ENCODE peak calls at places on chromosomes 3 and 15, in seven cellular contexts. One of them, this sample, is unnamed.

GRCh38 chr3:175777495-175777894 is 918.4 kb downstream of the NAALADL2 start:
- DNase-seq in GM23338: no peak
- DNase-seq in AG04450: no peak
- DNase-seq in RWPE1: no peak
- DNase-seq in posterior vena cava: no peak
- DNase-seq in left cardiac atrium: no peak
- DNase-seq in retina: no peak
- DNase-seq in this sample: no peak

GRCh38 chr15:62758126-62758951 is 284.2 kb upstream of the TPM1 start:
- DNase-seq in GM23338: peak; percentile 66
- DNase-seq in left cardiac atrium: no peak
- DNase-seq in posterior vena cava: no peak
- DNase-seq in retina: peak; percentile 67
- DNase-seq in AG04450: no peak
- DNase-seq in RWPE1: peak; percentile 82
- DNase-seq in this sample: no peak

GRCh38 chr15:96359772-96360498 is 29.4 kb downstream of the NR2F2 start:
- DNase-seq in posterior vena cava: peak; percentile 88
- DNase-seq in GM23338: peak; percentile 69
- DNase-seq in AG04450: no peak
- DNase-seq in left cardiac atrium: no peak
- DNase-seq in RWPE1: no peak
- DNase-seq in retina: peak; percentile 75
- DNase-seq in this sample: no peak

GRCh38 chr3:143885803-143886427 is 37.6 kb upstream of the SLC9A9 start:
- DNase-seq in retina: peak; percentile 41
- DNase-seq in AG04450: no peak
- DNase-seq in left cardiac atrium: no peak
- DNase-seq in RWPE1: peak; percentile 39
- DNase-seq in GM23338: peak; percentile 74
- DNase-seq in posterior vena cava: no peak
- DNase-seq in this sample: peak; percentile 66

GRCh38 chr3:116037954-116038911 is 407.1 kb downstream of the LSAMP start:
- DNase-seq in RWPE1: no peak
- DNase-seq in left cardiac atrium: no peak
- DNase-seq in GM23338: no peak
- DNase-seq in AG04450: no peak
- DNase-seq in posterior vena cava: no peak
- DNase-seq in retina: no peak
- DNase-seq in this sample: no peak

GRCh38 chr15:30859091-30859874 is 44.4 kb upstream of the FAN1 start:
- DNase-seq in left cardiac atrium: no peak
- DNase-seq in posterior vena cava: no peak
- DNase-seq in retina: peak; percentile 48
- DNase-seq in AG04450: peak; percentile 11
- DNase-seq in GM23338: peak; percentile 61
- DNase-seq in RWPE1: peak; percentile 17
- DNase-seq in this sample: no peak

GRCh38 chr15:44035781-44036699 is 159.0 kb downstream of the FRMD5 start:
- DNase-seq in left cardiac atrium: no peak
- DNase-seq in posterior vena cava: no peak
- DNase-seq in RWPE1: no peak
- DNase-seq in retina: no peak
- DNase-seq in GM23338: no peak
- DNase-seq in AG04450: no peak
- DNase-seq in this sample: no peak

GRCh38 chr15:84872009-84872900 is 12.2 kb upstream of the SLC28A1 start:
- DNase-seq in retina: no peak
- DNase-seq in left cardiac atrium: no peak
- DNase-seq in posterior vena cava: peak; percentile 37
- DNase-seq in GM23338: no peak
- DNase-seq in AG04450: no peak
- DNase-seq in RWPE1: no peak
- DNase-seq in this sample: no peak

GRCh38 chr15:42616107-42616506 is 40.7 kb downstream of the STARD9 start:
- DNase-seq in GM23338: no peak
- DNase-seq in posterior vena cava: no peak
- DNase-seq in retina: no peak
- DNase-seq in left cardiac atrium: no peak
- DNase-seq in AG04450: no peak
- DNase-seq in RWPE1: no peak
- DNase-seq in this sample: no peak

GRCh38 chr3:11059090-11059798 is 66.7 kb downstream of the SLC6A1 start:
- DNase-seq in AG04450: peak; percentile 43
- DNase-seq in RWPE1: peak; percentile 60
- DNase-seq in posterior vena cava: no peak
- DNase-seq in retina: peak; percentile 82
- DNase-seq in GM23338: peak; percentile 89
- DNase-seq in left cardiac atrium: peak; percentile 56
- DNase-seq in this sample: peak; percentile 5

GRCh38 chr3:177597325-177598109 is 400.2 kb upstream of the TBL1XR1 start:
- DNase-seq in left cardiac atrium: peak; percentile 36
- DNase-seq in posterior vena cava: no peak
- DNase-seq in RWPE1: peak; percentile 32
- DNase-seq in AG04450: no peak
- DNase-seq in retina: peak; percentile 32
- DNase-seq in GM23338: no peak
- DNase-seq in this sample: peak; percentile 70

GRCh38 chr3:73558399-73559075 is 66.2 kb downstream of the PDZRN3 start:
- DNase-seq in retina: peak; percentile 46
- DNase-seq in posterior vena cava: no peak
- DNase-seq in left cardiac atrium: peak; percentile 35
- DNase-seq in AG04450: no peak
- DNase-seq in RWPE1: no peak
- DNase-seq in GM23338: peak; percentile 38
- DNase-seq in this sample: no peak

GRCh38 chr3:196735751-196736150 is 3.9 kb upstream of the PAK2 start:
- DNase-seq in AG04450: no peak
- DNase-seq in left cardiac atrium: no peak
- DNase-seq in posterior vena cava: no peak
- DNase-seq in retina: no peak
- DNase-seq in GM23338: no peak
- DNase-seq in RWPE1: no peak
- DNase-seq in this sample: no peak

GRCh38 chr15:58797505-58797904 is 26.4 kb downstream of the MINDY2 start:
- DNase-seq in GM23338: no peak
- DNase-seq in RWPE1: no peak
- DNase-seq in retina: no peak
- DNase-seq in left cardiac atrium: no peak
- DNase-seq in AG04450: no peak
- DNase-seq in posterior vena cava: no peak
- DNase-seq in this sample: no peak

GRCh38 chr3:191094057-191094456 is 105.0 kb upstream of the OSTN start:
- DNase-seq in retina: no peak
- DNase-seq in AG04450: peak; percentile 43
- DNase-seq in GM23338: no peak
- DNase-seq in left cardiac atrium: no peak
- DNase-seq in RWPE1: peak; percentile 64
- DNase-seq in posterior vena cava: no peak
- DNase-seq in this sample: no peak

GRCh38 chr15:90619939-90620338 is 90.2 kb downstream of the CRTC3 start:
- DNase-seq in left cardiac atrium: no peak
- DNase-seq in posterior vena cava: no peak
- DNase-seq in AG04450: no peak
- DNase-seq in RWPE1: no peak
- DNase-seq in GM23338: no peak
- DNase-seq in retina: no peak
- DNase-seq in this sample: no peak

GRCh38 chr3:101591071-101591470 is 17.1 kb downstream of the PCNP start:
- DNase-seq in GM23338: no peak
- DNase-seq in AG04450: no peak
- DNase-seq in left cardiac atrium: no peak
- DNase-seq in RWPE1: no peak
- DNase-seq in retina: no peak
- DNase-seq in posterior vena cava: no peak
- DNase-seq in this sample: no peak

GRCh38 chr15:90609254-90610185 is 79.8 kb downstream of the CRTC3 start:
- DNase-seq in AG04450: peak; percentile 16
- DNase-seq in posterior vena cava: no peak
- DNase-seq in left cardiac atrium: no peak
- DNase-seq in GM23338: peak; percentile 56
- DNase-seq in RWPE1: no peak
- DNase-seq in retina: no peak
- DNase-seq in this sample: peak; percentile 11

GRCh38 chr15:92634641-92635272 is 20.8 kb downstream of the FAM174B start:
- DNase-seq in posterior vena cava: no peak
- DNase-seq in RWPE1: no peak
- DNase-seq in GM23338: no peak
- DNase-seq in retina: peak; percentile 70
- DNase-seq in AG04450: no peak
- DNase-seq in left cardiac atrium: no peak
- DNase-seq in this sample: peak; percentile 51

GRCh38 chr3:147881933-147882332 is 472.8 kb downstream of the ZIC1 start:
- DNase-seq in posterior vena cava: no peak
- DNase-seq in GM23338: peak; percentile 15
- DNase-seq in left cardiac atrium: no peak
- DNase-seq in AG04450: no peak
- DNase-seq in retina: no peak
- DNase-seq in RWPE1: no peak
- DNase-seq in this sample: no peak

GRCh38 chr3:87856126-87856525 is 202.7 kb downstream of the CGGBP1 start:
- DNase-seq in retina: no peak
- DNase-seq in left cardiac atrium: no peak
- DNase-seq in AG04450: no peak
- DNase-seq in RWPE1: no peak
- DNase-seq in GM23338: no peak
- DNase-seq in posterior vena cava: no peak
- DNase-seq in this sample: no peak

GRCh38 chr15:64247535-64247905 is 84.7 kb upstream of the PPIB start:
- DNase-seq in GM23338: no peak
- DNase-seq in RWPE1: no peak
- DNase-seq in posterior vena cava: no peak
- DNase-seq in AG04450: no peak
- DNase-seq in left cardiac atrium: no peak
- DNase-seq in retina: peak; percentile 4
- DNase-seq in this sample: no peak

GRCh38 chr3:58585005-58585786 is 8.0 kb upstream of the FAM107A start:
- DNase-seq in GM23338: peak; percentile 94
- DNase-seq in RWPE1: peak; percentile 82
- DNase-seq in retina: peak; percentile 89
- DNase-seq in left cardiac atrium: peak; percentile 90
- DNase-seq in posterior vena cava: peak; percentile 96
- DNase-seq in AG04450: no peak
- DNase-seq in this sample: peak; percentile 54